ENCODE peak calls at places on chromosomes 12 and 14, in five cellular contexts. I is HepG2, R is stomach, U is A549, N is ovary. T is an unnamed sample.

GRCh38 chr12:67710582-67710981 is 62.0 kb downstream of the DYRK2 start:
- DNase-seq in I (peak), R (peak), U (peak), N (no peak), T (no peak)

GRCh38 chr14:34361504-34362011 is 100.5 kb downstream of the SPTSSA start:
- DNase-seq in I (no peak), R (no peak), U (no peak), N (no peak), T (no peak)

GRCh38 chr14:54048736-54049135 is 92.1 kb upstream of the BMP4 start:
- DNase-seq in I (peak), R (no peak), U (no peak), N (no peak), T (no peak)

GRCh38 chr12:80648866-80649265 is 58.6 kb upstream of the MYF6 start:
- DNase-seq in I (no peak), R (no peak), U (no peak), N (no peak), T (no peak)

GRCh38 chr14:104092931-104093365 is 7.4 kb downstream of the ASPG start:
- DNase-seq in I (no peak), R (no peak), U (no peak), N (peak), T (no peak)

GRCh38 chr14:100466111-100466856 is 120.9 kb downstream of the BEGAIN start:
- DNase-seq in I (no peak), R (no peak), U (no peak), N (no peak), T (no peak)

GRCh38 chr14:95885278-95885677 is 8.6 kb downstream of the TUNAR start:
- DNase-seq in I (no peak), R (no peak), U (no peak), N (no peak), T (no peak)

GRCh38 chr12:108181095-108181454 is 52.0 kb downstream of the WSCD2 start:
- DNase-seq in I (no peak), R (no peak), U (no peak), N (no peak), T (no peak)

GRCh38 chr14:74302160-74302628 is 540 bp downstream of the ABCD4 start:
- DNase-seq in I (peak), R (no peak), U (peak), N (no peak), T (peak)

GRCh38 chr14:32379447-32379846 is 50.3 kb downstream of the AKAP6 start:
- DNase-seq in I (peak), R (no peak), U (no peak), N (no peak), T (no peak)

GRCh38 chr14:103519043-103519836 is 3.4 kb downstream of the CKB start:
- DNase-seq in I (no peak), R (peak), U (peak), N (peak), T (peak)

GRCh38 chr12:30978639-30979038 is 52.1 kb downstream of the TSPAN11 start:
- DNase-seq in I (no peak), R (no peak), U (no peak), N (no peak), T (no peak)

GRCh38 chr14:95431199-95432145 is 85.0 kb downstream of the SYNE3 start:
- DNase-seq in I (no peak), R (no peak), U (peak), N (no peak), T (peak)

GRCh38 chr14:35438910-35439713 is 34.6 kb upstream of the NFKBIA start:
- DNase-seq in I (peak), R (no peak), U (peak), N (no peak), T (peak)

GRCh38 chr12:26821212-26821701 is 11.7 kb downstream of the ITPR2 start:
- DNase-seq in I (no peak), R (no peak), U (no peak), N (no peak), T (no peak)

GRCh38 chr14:64501326-64502171 is 2.1 kb downstream of the ZBTB25 start:
- DNase-seq in I (peak), R (peak), U (peak), N (peak), T (peak)

GRCh38 chr14:83566567-83566966 is 1963.4 kb upstream of the FLRT2 start:
- DNase-seq in I (no peak), R (no peak), U (no peak), N (no peak), T (no peak)

GRCh38 chr12:20404576-20405346 is 36.4 kb downstream of the PDE3A start:
- DNase-seq in I (no peak), R (peak), U (peak), N (no peak), T (no peak)

GRCh38 chr12:124111006-124111405 is 138.0 kb downstream of the ZNF664 start:
- DNase-seq in I (no peak), R (no peak), U (no peak), N (no peak), T (no peak)

GRCh38 chr12:76410371-76410770 is 62.2 kb upstream of the BBS10 start:
- DNase-seq in I (no peak), R (no peak), U (no peak), N (no peak), T (no peak)

GRCh38 chr12:64706366-64706765 is 52.8 kb downstream of the GNS start:
- DNase-seq in I (no peak), R (no peak), U (no peak), N (no peak), T (no peak)

GRCh38 chr12:607541-608001 is 55.7 kb downstream of the NINJ2 start:
- DNase-seq in I (no peak), R (peak), U (no peak), N (no peak), T (no peak)

GRCh38 chr12:87439990-87440827 is 589.0 kb downstream of the C12orf50 start:
- DNase-seq in I (no peak), R (peak), U (peak), N (no peak), T (no peak)

GRCh38 chr12:116091579-116091978 is 185.9 kb downstream of the MED13L start:
- DNase-seq in I (no peak), R (no peak), U (no peak), N (no peak), T (no peak)

GRCh38 chr12:97557116-97557515 is 94.5 kb downstream of the RMST start:
- DNase-seq in I (no peak), R (no peak), U (no peak), N (no peak), T (no peak)

GRCh38 chr12:22130671-22131070 is 84.7 kb downstream of the CMAS start:
- DNase-seq in I (no peak), R (no peak), U (no peak), N (no peak), T (no peak)

GRCh38 chr12:95717336-95717928 is 73.1 kb downstream of the NTN4 start:
- DNase-seq in I (no peak), R (no peak), U (no peak), N (no peak), T (no peak)

GRCh38 chr14:77314043-77314442 is 6.6 kb downstream of the POMT2 start:
- DNase-seq in I (no peak), R (no peak), U (peak), N (no peak), T (no peak)

GRCh38 chr12:27571463-27571862 is 47.5 kb downstream of the PPFIBP1 start:
- DNase-seq in I (no peak), R (no peak), U (no peak), N (no peak), T (no peak)

GRCh38 chr12:111437816-111438454 is 32.2 kb downstream of the SH2B3 start:
- DNase-seq in I (no peak), R (no peak), U (no peak), N (no peak), T (peak)

GRCh38 chr12:117362391-117362790 is 965 bp upstream of the NOS1 start:
- DNase-seq in I (no peak), R (no peak), U (no peak), N (no peak), T (no peak)

GRCh38 chr12:117360551-117361311 is 695 bp downstream of the NOS1 start:
- DNase-seq in I (no peak), R (no peak), U (no peak), N (no peak), T (no peak)

GRCh38 chr12:117363263-117363662 is 1.8 kb upstream of the NOS1 start:
- DNase-seq in I (no peak), R (no peak), U (no peak), N (no peak), T (no peak)

GRCh38 chr12:117361312-117361670 is at the start of gene NOS1:
- DNase-seq in I (no peak), R (no peak), U (no peak), N (no peak), T (no peak)

GRCh38 chr12:117361905-117362304 is 479 bp upstream of the NOS1 start:
- DNase-seq in I (no peak), R (no peak), U (no peak), N (no peak), T (no peak)
- H3K4me3 ChIP-seq in I (no peak), R (no peak), U (no peak), N (no peak), T (no peak)

GRCh38 chr12:65791400-65791799 is 32.9 kb upstream of the HMGA2 start:
- DNase-seq in I (no peak), R (no peak), U (no peak), N (no peak), T (no peak)
- TF ChIP-seq EP300 in I (no peak), R (no peak), U (no peak), N (no peak), T (no peak)

GRCh38 chr14:98915625-98916024 is 356.4 kb downstream of the BCL11B start:
- DNase-seq in I (no peak), R (no peak), U (no peak), N (no peak), T (no peak)
- H3K4me3 ChIP-seq in I (no peak), R (no peak), U (no peak), N (no peak), T (no peak)

DNA sequence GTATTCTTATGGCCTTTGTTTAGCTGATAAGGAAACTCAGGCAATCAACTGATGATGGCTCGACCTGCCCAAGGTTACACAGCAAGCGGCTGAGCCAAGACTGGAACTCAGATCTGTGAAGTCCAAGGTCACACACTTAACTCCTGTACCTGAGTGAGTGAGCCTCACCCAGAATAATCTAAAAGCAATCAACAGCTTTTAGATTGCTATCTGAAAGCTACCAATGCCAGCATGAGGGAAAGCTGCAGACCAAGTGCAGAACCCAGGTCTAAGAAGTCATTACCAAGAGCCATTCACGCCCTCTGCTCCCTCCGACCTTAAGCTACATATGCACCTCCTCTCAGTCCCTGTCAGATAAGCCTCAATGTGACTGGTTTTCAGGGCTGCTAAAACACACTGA is 12.1 kb downstream of the APPL2 start:
- DNase-seq in I (no peak), R (no peak), U (no peak), N (no peak), T (no peak)
- TF ChIP-seq EP300 in I (no peak), R (no peak), U (no peak), N (no peak), T (no peak)

GRCh38 chr14:85534435-85534834 is 4.5 kb downstream of the FLRT2 start:
- DNase-seq in I (no peak), R (no peak), U (no peak), N (peak), T (no peak)
- H3K4me3 ChIP-seq in I (no peak), R (peak), U (peak), N (peak), T (no peak)

DNA sequence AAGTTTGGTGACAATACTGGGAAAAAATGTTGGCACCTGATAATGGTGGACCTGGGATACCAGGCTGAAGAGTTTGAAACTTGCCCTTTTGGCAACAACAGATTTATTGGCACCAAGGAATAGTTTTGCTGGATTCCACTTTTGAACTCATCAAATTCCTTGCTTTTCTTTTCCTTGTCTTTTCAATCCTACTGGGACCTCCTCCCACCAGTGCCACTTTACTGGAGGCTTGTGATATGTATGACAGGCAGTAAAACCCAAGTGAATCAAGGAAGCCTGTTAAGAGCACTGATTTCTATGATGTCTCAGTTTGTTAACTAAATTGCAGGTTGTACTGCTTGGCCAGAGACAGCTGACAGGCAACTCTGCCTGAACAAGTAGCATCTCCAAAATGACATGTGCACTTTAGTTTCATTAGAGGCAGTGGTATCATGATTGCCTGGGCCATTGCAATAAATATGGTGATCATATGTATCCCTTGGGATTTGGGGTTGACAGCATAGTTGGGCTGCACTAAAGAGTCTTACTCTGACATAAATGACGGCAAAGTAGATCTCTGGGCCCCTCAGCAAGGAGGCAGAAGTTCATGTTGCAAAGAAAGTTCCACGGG is 565.4 kb downstream of the DIO2 start:
- DNase-seq in I (no peak), R (no peak), U (no peak), N (no peak), T (no peak)
- TF ChIP-seq EP300 in I (no peak), R (no peak), U (no peak), N (no peak), T (no peak)

DNA sequence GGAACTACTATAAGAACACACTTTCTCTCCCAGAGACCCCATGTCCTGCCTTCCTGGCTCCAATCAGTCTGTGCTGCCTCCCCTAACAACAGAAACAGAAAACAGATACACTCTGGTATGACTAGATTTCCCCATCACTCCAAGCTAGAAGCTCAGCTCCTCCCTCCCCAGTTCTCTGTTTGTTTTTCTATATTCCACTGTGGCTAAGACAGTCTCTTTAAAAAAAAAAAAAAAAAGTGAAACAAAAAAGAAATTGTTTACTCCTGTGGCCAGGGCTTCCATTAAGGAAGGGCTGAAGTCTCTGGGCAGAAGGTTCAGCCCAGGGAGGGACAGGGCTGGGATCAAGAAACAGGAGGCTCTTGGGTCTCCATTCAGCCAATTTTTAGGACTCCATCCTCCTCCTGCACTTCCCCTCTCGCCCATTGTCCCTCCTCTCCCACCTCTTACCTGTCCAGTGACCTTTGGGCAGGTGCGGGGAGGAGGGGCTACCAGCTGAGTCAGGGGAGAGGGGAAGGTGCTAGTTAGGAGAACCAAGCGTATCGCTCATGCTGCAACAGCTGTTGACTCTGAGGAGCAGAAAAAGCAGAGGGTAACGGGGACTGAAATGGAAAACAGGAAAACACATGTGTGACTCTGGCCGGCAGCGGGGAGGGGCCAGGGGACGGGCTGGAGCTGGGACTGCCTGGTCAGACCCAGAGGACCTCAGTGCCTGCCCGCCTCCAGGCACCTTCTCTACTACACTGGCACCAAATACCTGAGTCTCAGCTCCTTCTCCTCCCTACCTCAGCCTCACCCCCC is 4.2 kb upstream of the SLC7A7 start:
- DNase-seq in I (peak), R (peak), U (peak), N (no peak), T (no peak)
- H3K4me3 ChIP-seq in I (peak), R (peak), U (no peak), N (no peak), T (no peak)

GRCh38 chr12:53254816-53255545 is 13.1 kb upstream of the ESPL1 start:
- DNase-seq in I (no peak), R (no peak), U (no peak), N (no peak), T (no peak)

GRCh38 chr12:53255993-53256392 is 12.1 kb upstream of the ESPL1 start:
- DNase-seq in I (no peak), R (no peak), U (no peak), N (no peak), T (no peak)

GRCh38 chr12:53251477-53252348 is 16.4 kb upstream of the ESPL1 start:
- DNase-seq in I (peak), R (peak), U (peak), N (peak), T (peak)

GRCh38 chr12:53253298-53253697 is 14.8 kb upstream of the ESPL1 start:
- DNase-seq in I (no peak), R (no peak), U (no peak), N (no peak), T (no peak)

DNA sequence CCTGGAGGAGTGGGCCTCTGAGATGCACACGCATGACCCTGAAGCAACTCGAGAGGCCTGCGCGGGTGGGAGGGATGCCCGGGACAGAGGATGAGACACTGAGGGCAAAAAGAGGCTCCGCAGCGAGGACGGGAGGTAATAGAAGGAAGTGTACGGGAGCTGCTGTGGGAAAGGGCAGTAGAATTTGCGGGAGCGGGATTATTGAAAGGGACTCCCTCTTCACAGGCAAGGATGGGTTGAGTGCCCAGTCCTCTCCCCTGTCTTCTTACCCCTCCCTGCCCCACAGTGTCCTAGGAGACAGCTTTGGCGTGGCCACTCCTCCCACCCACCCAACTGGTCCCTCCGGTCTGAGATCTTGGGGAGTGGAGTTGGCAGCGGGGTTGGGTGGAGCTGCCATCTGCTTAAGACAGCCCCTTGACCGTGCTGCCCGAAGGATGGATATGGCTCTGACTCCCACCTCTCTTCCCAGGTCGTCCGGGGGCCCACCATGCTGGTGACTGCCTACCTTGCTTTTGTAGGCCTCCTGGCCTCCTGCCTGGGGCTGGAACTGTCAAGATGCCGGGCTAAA is 15.7 kb upstream of the ESPL1 start:
- DNase-seq in I (no peak), R (peak), U (no peak), N (peak), T (peak)
- TF ChIP-seq EP300 in I (no peak), R (no peak), U (no peak), N (no peak), T (no peak)

GRCh38 chr12:55745361-55746146 is 2.6 kb downstream of the GDF11 start:
- DNase-seq in I (peak), R (no peak), U (no peak), N (peak), T (peak)
- H3K4me3 ChIP-seq in I (peak), R (no peak), U (no peak), N (no peak), T (peak)

DNA sequence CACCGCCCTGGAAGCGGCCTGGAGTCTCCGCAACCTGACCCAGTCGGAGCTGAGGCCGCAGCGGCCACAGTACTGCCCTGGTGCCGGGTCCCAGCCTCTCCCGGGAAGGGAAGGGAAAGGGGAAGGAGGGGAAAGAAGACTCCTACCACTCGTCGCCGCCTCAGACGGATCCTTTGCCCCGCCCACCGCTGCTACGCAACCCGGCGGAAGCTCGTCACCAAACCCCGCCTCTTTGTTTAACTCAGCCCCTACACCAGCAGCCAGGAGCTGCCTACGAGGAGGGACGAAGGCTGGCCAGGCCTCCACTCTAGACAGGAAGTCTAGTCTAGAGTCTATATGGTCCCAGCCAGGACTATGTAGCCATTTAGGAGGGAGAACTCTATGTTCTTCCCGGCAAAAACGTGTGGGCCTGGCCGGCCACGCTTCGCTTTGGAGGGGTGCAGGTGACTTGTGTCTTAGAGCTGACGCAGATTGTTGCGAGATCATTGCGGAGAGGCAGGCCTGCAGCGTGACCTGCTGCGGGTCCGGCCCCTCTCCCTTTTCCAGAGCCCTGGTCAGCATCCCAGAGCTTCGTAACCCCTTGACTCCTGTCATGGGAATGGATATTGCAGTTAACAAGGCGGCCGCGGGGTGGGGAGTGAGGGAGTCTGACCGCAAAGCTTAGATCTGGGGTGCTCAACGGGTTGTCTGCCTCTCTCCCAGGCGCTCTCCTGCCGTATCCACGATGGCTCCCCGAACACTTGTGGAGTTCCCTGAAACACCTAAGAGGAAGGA is at the start of gene RNF41:
- DNase-seq in I (peak), R (peak), U (peak), N (peak), T (peak)
- TF ChIP-seq EP300 in I (no peak), R (peak), U (no peak), N (peak), T (no peak)